ENCODE peak calls at places on chromosomes 11 and 22, in six cellular contexts. X is thyroid gland, K is HAP-1, S is mammary epithelial cell, N is endodermal cell, C is tibial artery. I is an unnamed sample. For H3K36me3, the result is how much of the 10 kb centered on the place peaks cover.

GRCh38 chr11:94134651-94135512 is 6.2 kb downstream of the PANX1 start:
- DNase-seq in X (peak), K (no peak), S (peak), N (no peak), C (peak), I (peak)

GRCh38 chr11:86804871-86805415 is 4.6 kb downstream of the PRSS23 start:
- DNase-seq in X (no peak), K (no peak), S (no peak), N (no peak), C (no peak), I (no peak)

GRCh38 chr11:46489668-46490560 is 98.3 kb upstream of the CHRM4 start:
- DNase-seq in X (peak), K (no peak), S (peak), N (peak), C (no peak), I (no peak)

GRCh38 chr11:44453871-44454270 is 111.6 kb upstream of the CD82 start:
- DNase-seq in X (no peak), K (no peak), S (no peak), N (no peak), C (no peak), I (no peak)

GRCh38 chr11:13262096-13262495 is 15.5 kb upstream of the BMAL1 start:
- DNase-seq in X (no peak), K (no peak), S (peak), N (no peak), C (no peak), I (no peak)

GRCh38 chr11:113184498-113184897 is 129.9 kb upstream of the TTC12 start:
- DNase-seq in X (no peak), K (no peak), S (peak), N (no peak), C (no peak), I (no peak)

GRCh38 chr11:133934599-133935550 is 21.9 kb downstream of the IGSF9B start:
- DNase-seq in X (no peak), K (no peak), S (peak), N (peak), C (no peak), I (no peak)

GRCh38 chr22:23187871-23188700 is 7.8 kb downstream of the BCR start:
- DNase-seq in X (no peak), K (no peak), S (no peak), N (no peak), C (peak), I (no peak)

GRCh38 chr11:87057749-87058148 is 20.0 kb downstream of the TMEM135 start:
- DNase-seq in X (no peak), K (no peak), S (no peak), N (no peak), C (no peak), I (no peak)

GRCh38 chr11:35146074-35146521 is 7.1 kb downstream of the CD44 start:
- DNase-seq in X (no peak), K (no peak), S (peak), N (no peak), C (no peak), I (no peak)

GRCh38 chr11:84407091-84407490 is 1120.9 kb upstream of the CCDC90B start:
- DNase-seq in X (no peak), K (no peak), S (no peak), N (no peak), C (no peak), I (no peak)

GRCh38 chr11:119891392-119891791 is 162.4 kb upstream of the NECTIN1 start:
- DNase-seq in X (peak), K (no peak), S (no peak), N (peak), C (no peak), I (no peak)

GRCh38 chr22:49025791-49026475 is 801.7 kb downstream of the BRD1 start:
- DNase-seq in X (no peak), K (no peak), S (no peak), N (no peak), C (peak), I (no peak)

GRCh38 chr11:1202776-1203504 is 19.9 kb upstream of the MUC5B start:
- DNase-seq in X (peak), K (peak), S (peak), N (peak), C (peak), I (no peak)

GRCh38 chr22:32378703-32379272 is 21.1 kb downstream of the RFPL3 start:
- DNase-seq in X (peak), K (peak), S (peak), N (peak), C (no peak), I (no peak)

GRCh38 chr11:6563121-6563619 is 40.2 kb downstream of the RRP8 start:
- DNase-seq in X (no peak), K (no peak), S (peak), N (peak), C (no peak), I (no peak)

GRCh38 chr11:70423523-70424505 is 25.5 kb downstream of the CTTN start:
- DNase-seq in X (no peak), K (no peak), S (peak), N (peak), C (no peak), I (no peak)

GRCh38 chr22:29225422-29226090 is 19.9 kb downstream of the EMID1 start:
- DNase-seq in X (no peak), K (no peak), S (no peak), N (peak), C (no peak), I (peak)

GRCh38 chr11:128905345-128906184 is 14.4 kb downstream of the KCNJ5 start:
- DNase-seq in X (peak), K (peak), S (peak), N (peak), C (peak), I (no peak)

GRCh38 chr11:114929351-114929750 is 251.0 kb downstream of the NXPE2 start:
- DNase-seq in X (no peak), K (no peak), S (no peak), N (no peak), C (no peak), I (no peak)

GRCh38 chr11:73876424-73877300 is at the start of the genes COA4 and PAAF1:
- DNase-seq in X (peak), K (peak), S (peak), N (peak), C (peak), I (peak)

GRCh38 chr11:74226907-74227306 is 55.8 kb downstream of the PPME1 start:
- DNase-seq in X (peak), K (no peak), S (no peak), N (peak), C (no peak), I (no peak)

GRCh38 chr22:47540011-47540410 is 777.6 kb downstream of the TBC1D22A start:
- DNase-seq in X (no peak), K (no peak), S (no peak), N (no peak), C (no peak), I (no peak)

GRCh38 chr11:102513869-102514268 is 16.7 kb downstream of the MMP7 start:
- DNase-seq in X (peak), K (no peak), S (peak), N (no peak), C (peak), I (peak)

GRCh38 chr22:49155039-49155808 is 672.4 kb downstream of the BRD1 start:
- DNase-seq in X (no peak), K (no peak), S (no peak), N (no peak), C (no peak), I (no peak)

GRCh38 chr11:111935331-111936044 is 1.7 kb upstream of the DIXDC1 start:
- DNase-seq in X (no peak), K (no peak), S (no peak), N (peak), C (no peak), I (no peak)

GRCh38 chr22:17575681-17576080 is 12.4 kb downstream of the SLC25A18 start:
- DNase-seq in X (no peak), K (no peak), S (no peak), N (no peak), C (no peak), I (no peak)

GRCh38 chr11:22728600-22729394 is 62.4 kb downstream of the GAS2 start:
- DNase-seq in X (no peak), K (no peak), S (no peak), N (no peak), C (no peak), I (no peak)

GRCh38 chr11:112884012-112884767 is 77.0 kb upstream of the NCAM1 start:
- DNase-seq in X (no peak), K (no peak), S (no peak), N (no peak), C (no peak), I (no peak)

GRCh38 chr22:44406581-44407403 is 91.2 kb downstream of the RTL6 start:
- DNase-seq in X (no peak), K (no peak), S (no peak), N (peak), C (no peak), I (no peak)

GRCh38 chr22:35376728-35377472 is 4.0 kb upstream of the HMOX1 start:
- DNase-seq in X (peak), K (peak), S (peak), N (peak), C (peak), I (peak)

GRCh38 chr11:95304777-95305176 is 73.8 kb upstream of the SESN3 start:
- DNase-seq in X (no peak), K (no peak), S (no peak), N (no peak), C (no peak), I (no peak)

GRCh38 chr22:48169227-48169626 is 1406.8 kb downstream of the TBC1D22A start:
- DNase-seq in X (no peak), K (no peak), S (no peak), N (peak), C (no peak), I (no peak)

GRCh38 chr22:37709445-37709765 is 12.6 kb downstream of the TRIOBP start:
- DNase-seq in X (no peak), K (no peak), S (no peak), N (no peak), C (no peak), I (no peak)

GRCh38 chr22:48838846-48839730 is 988.6 kb downstream of the BRD1 start:
- DNase-seq in X (no peak), K (no peak), S (no peak), N (no peak), C (peak), I (no peak)

GRCh38 chr22:49964493-49965290 is 4.1 kb downstream of the PIM3 start:
- DNase-seq in X (peak), K (no peak), S (no peak), N (peak), C (peak), I (peak)

DNA sequence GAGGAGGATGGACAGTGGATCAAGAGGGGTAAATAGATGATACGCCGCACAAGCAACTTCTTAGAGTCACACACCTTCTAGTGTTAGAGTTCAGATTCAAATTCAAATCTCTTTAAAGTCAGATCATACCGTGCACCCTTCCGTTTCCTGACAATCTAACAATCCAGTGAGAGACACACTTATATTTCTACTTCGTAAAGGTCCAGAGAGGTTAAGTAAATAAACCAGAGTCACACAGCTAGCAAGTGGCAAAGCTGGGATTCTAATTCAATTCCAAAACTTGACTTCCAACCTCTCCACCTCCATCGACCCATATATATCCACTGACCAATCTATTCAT is 34.0 kb downstream of the MIAT start:
- DNase-seq in X (no peak), K (no peak), S (no peak), N (no peak), C (no peak), I (no peak)
- H3K36me3 ChIP-seq in X (under half), K (under half), S (under half), N (under half), C (under half), I (under half)

DNA sequence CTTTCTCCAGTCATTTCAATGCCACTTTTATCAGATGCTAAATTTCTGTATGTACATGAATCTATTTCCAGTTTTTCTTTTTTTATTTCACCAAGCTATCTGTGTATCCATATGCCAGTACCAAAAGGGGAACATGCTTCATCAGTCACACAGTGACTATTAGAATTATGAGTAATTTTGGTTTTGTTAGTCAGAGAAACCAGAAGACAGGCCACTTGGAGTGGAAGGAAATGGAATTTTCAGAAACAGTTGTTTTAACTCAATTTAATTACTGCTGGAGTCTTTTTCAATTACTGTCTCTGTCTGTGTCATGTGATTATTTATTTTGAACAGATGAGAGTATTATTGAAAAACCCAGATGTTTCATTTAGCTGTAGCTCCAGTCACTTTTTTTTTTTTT is 84.6 kb upstream of the ANO3 start:
- DNase-seq in X (no peak), K (no peak), S (peak), N (no peak), C (no peak), I (no peak)
- H3K36me3 ChIP-seq in X (under half), K (under half), S (under half), N (under half), C (under half), I (under half)

GRCh38 chr11:118366287-118366686 is 6.9 kb downstream of the UBE4A start:
- DNase-seq in X (no peak), K (no peak), S (no peak), N (no peak), C (no peak), I (peak)
- H3K36me3 ChIP-seq in X (under half), K (under half), S (under half), N (half or more), C (half or more), I (under half)

GRCh38 chr22:19974935-19975706 is 33.5 kb upstream of the TXNRD2 start:
- DNase-seq in X (no peak), K (no peak), S (no peak), N (peak), C (no peak), I (no peak)

GRCh38 chr22:19973551-19974183 is 32.0 kb upstream of the TXNRD2 start:
- DNase-seq in X (no peak), K (no peak), S (no peak), N (no peak), C (no peak), I (no peak)

GRCh38 chr22:19975707-19976035 is 34.1 kb upstream of the TXNRD2 start:
- DNase-seq in X (no peak), K (no peak), S (no peak), N (no peak), C (no peak), I (no peak)

GRCh38 chr22:19972652-19973550 is 31.3 kb upstream of the TXNRD2 start:
- DNase-seq in X (no peak), K (no peak), S (no peak), N (no peak), C (no peak), I (no peak)

GRCh38 chr22:19974233-19974861 is 32.7 kb upstream of the TXNRD2 start:
- DNase-seq in X (no peak), K (peak), S (no peak), N (peak), C (no peak), I (no peak)
- H3K36me3 ChIP-seq in X (under half), K (under half), S (under half), N (under half), C (under half), I (under half)

DNA sequence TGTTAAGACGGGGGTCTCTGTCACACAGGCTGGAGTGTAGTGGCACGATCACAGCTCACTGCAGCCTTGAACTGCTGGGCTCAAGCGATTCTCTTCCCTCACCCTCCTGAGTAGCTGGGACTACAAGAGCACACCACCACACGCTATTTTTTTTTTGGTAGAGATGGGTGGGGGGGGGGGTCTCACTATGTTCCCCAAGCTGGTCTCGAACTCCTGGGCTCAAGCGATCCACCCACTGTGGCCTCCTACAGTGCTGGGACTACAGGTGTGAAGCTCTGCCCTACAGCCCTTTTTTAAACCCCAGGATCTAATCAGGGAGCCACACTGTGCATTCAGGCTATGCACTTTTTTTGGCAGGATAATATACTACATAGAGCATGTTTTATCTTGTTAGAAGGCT is 1.4 kb upstream of the DHCR7 start:
- DNase-seq in X (no peak), K (no peak), S (peak), N (peak), C (peak), I (no peak)
- H3K36me3 ChIP-seq in X (under half), K (under half), S (under half), N (under half), C (under half), I (under half)